ENCODE peak calls at places on chromosome 17, in six cellular contexts. R is K562, E is fibroblast of lung, U is SK-N-SH, N is pancreas, H is GM12878. D is an unnamed sample. For H3K9me3, the result is how much of the 10 kb centered on the place peaks cover.

GRCh38 chr17:50687200-50688066 is 20.3 kb downstream of the ANKRD40 start:
- DNase-seq in U (peak), H (no peak), R (no peak), E (peak), N (no peak), D (peak)

GRCh38 chr17:68355093-68355492 is 63.8 kb downstream of the ARSG start:
- DNase-seq in E (peak), U (no peak), R (no peak), H (no peak), N (no peak), D (no peak)

GRCh38 chr17:6070280-6070894 is at the start of gene WSCD1:
- DNase-seq in R (no peak), U (peak), N (no peak), E (no peak), H (no peak), D (peak)

GRCh38 chr17:70661342-70662222 is 492.2 kb downstream of the KCNJ2 start:
- DNase-seq in N (no peak), H (no peak), R (no peak), E (peak), U (no peak), D (no peak)

GRCh38 chr17:70074991-70075390 is at the start of gene KCNJ16:
- DNase-seq in H (no peak), N (peak), R (no peak), U (no peak), E (no peak), D (no peak)

GRCh38 chr17:20998571-20999043 is 44.2 kb downstream of the USP22 start:
- DNase-seq in U (no peak), E (no peak), H (no peak), R (no peak), N (no peak), D (no peak)

GRCh38 chr17:13727441-13728171 is 125.9 kb upstream of the HS3ST3A1 start:
- DNase-seq in N (no peak), U (no peak), E (peak), H (no peak), R (no peak), D (no peak)

GRCh38 chr17:36000730-36001108 is 634 bp downstream of the CCL15 start:
- DNase-seq in U (no peak), E (no peak), R (no peak), H (no peak), N (no peak), D (no peak)

GRCh38 chr17:78343433-78344201 is 16.3 kb downstream of the SOCS3 start:
- DNase-seq in U (no peak), N (no peak), H (no peak), R (no peak), E (no peak), D (no peak)

GRCh38 chr17:49582789-49583188 is 7.1 kb downstream of the NXPH3 start:
- DNase-seq in R (no peak), U (peak), E (no peak), N (no peak), H (no peak), D (no peak)

GRCh38 chr17:82124101-82124500 is 26.1 kb upstream of the FASN start:
- DNase-seq in E (no peak), N (no peak), H (no peak), U (no peak), R (no peak), D (no peak)

GRCh38 chr17:59617141-59617757 is 2.4 kb upstream of the CLTC start:
- DNase-seq in N (no peak), R (no peak), E (no peak), U (no peak), H (no peak), D (no peak)

GRCh38 chr17:12719948-12720347 is 54.3 kb downstream of the MYOCD start:
- DNase-seq in E (no peak), R (no peak), N (no peak), H (no peak), U (no peak), D (peak)

GRCh38 chr17:39769974-39770587 is 32.3 kb downstream of the GRB7 start:
- DNase-seq in R (no peak), E (no peak), U (no peak), N (no peak), H (peak), D (no peak)

GRCh38 chr17:6753006-6753445 is 2.8 kb upstream of the XAF1 start:
- DNase-seq in U (no peak), R (no peak), H (no peak), N (peak), E (peak), D (peak)

DNA sequence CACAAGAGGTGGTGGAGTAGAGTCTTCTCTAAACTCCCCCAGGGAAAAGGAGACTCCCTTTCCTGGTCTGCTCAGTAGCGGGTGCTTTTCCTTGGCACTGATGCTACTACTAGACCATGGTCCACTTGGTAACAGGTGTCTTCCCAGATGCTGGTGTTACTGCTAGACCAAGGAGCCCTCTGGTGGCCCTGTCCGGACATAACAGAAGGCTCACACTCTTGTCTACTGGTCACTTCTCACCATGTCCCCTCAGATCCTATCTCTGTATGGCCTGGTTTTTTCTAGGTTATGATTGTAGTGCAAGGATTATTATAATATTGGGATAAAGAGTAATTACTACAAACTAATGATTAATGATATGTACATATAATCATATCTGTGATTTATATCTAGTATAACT is 49.7 kb upstream of the ARL4D start:
- DNase-seq in R (no peak), E (no peak), N (no peak), H (no peak), U (no peak), D (no peak)
- H3K9me3 ChIP-seq in R (under half), E (under half), N (under half), H (under half), U (under half), D (under half)

DNA sequence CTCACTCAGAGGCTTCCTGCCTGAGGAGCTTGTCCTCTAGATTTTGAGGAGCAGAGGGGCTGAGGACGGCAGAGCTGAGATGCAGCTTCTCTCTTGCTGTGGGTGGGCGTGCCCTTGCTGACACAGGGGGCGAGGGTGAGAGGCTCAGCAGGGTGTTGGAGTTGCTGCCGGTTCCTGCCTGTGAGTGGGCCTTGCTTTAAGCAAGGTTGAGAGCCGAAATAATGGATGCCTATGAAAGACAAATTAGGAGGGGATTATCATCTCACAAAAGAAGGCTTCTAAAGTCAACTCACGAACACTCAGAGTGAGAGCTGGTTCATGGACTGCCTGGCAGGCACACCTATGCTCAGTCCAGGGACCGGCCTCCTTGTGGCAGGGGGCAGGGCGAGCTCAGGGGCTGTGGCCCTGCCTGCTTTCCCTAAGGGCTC is 215.6 kb downstream of the MSI2 start:
- DNase-seq in R (no peak), E (no peak), H (no peak), N (no peak), U (no peak), D (no peak)
- TF ChIP-seq CTCF in R (no peak), E (no peak), H (no peak), N (no peak), U (no peak), D (no peak)

GRCh38 chr17:64291268-64291851 is 28.3 kb upstream of the TEX2 start:
- DNase-seq in N (no peak), R (peak), U (no peak), E (no peak), H (no peak), D (peak)

GRCh38 chr17:64295146-64295545 is 32.1 kb upstream of the TEX2 start:
- DNase-seq in E (no peak), R (no peak), U (no peak), N (no peak), H (no peak), D (no peak)

DNA sequence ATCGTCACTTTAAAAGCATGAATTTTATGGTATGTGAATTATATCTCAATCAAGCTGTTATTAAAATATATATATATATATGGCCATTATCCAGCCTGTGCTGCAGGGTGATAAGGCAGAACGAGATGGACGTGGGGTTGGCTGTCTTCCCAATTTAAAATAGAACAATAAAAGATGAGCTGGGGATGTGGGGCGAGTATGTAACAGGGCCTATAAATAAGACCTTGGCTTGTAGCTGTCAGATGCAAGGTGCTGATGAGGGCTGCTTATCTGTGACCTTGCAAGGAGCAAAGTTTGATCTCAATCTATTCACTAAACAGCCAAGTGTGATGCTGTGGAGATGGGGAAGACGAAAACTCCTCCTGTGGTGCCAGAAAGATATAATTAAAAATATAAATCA is 26.6 kb upstream of the TEX2 start:
- DNase-seq in E (no peak), H (no peak), R (no peak), N (no peak), U (no peak), D (no peak)
- H3K4me3 ChIP-seq in E (no peak), H (no peak), R (no peak), N (no peak), U (no peak), D (no peak)

GRCh38 chr17:74139120-74139519 is 64.4 kb upstream of the RPL38 start:
- DNase-seq in E (no peak), H (no peak), U (no peak), N (no peak), R (no peak), D (no peak)
- H3K9me3 ChIP-seq in E (under half), H (under half), U (under half), N (under half), R (under half), D (under half)

GRCh38 chr17:66310528-66311148 is 8.2 kb downstream of the PRKCA start:
- DNase-seq in E (no peak), N (no peak), U (no peak), R (peak), H (no peak), D (no peak)
- TF ChIP-seq CTCF in E (peak), N (no peak), U (peak), R (peak), H (no peak), D (no peak)

GRCh38 chr17:76081295-76082210 is 2.6 kb downstream of the ZACN start:
- DNase-seq in U (peak), H (no peak), R (no peak), E (no peak), N (no peak), D (no peak)

GRCh38 chr17:76080934-76081287 is 1.9 kb downstream of the ZACN start:
- DNase-seq in H (no peak), N (no peak), E (no peak), R (no peak), U (peak), D (no peak)

GRCh38 chr17:76078859-76079576 is at the start of gene ZACN:
- DNase-seq in H (no peak), E (no peak), R (no peak), N (no peak), U (peak), D (no peak)

GRCh38 chr17:76079577-76080206 is 710 bp downstream of the ZACN start:
- DNase-seq in E (no peak), N (no peak), H (no peak), U (peak), R (no peak), D (no peak)

DNA sequence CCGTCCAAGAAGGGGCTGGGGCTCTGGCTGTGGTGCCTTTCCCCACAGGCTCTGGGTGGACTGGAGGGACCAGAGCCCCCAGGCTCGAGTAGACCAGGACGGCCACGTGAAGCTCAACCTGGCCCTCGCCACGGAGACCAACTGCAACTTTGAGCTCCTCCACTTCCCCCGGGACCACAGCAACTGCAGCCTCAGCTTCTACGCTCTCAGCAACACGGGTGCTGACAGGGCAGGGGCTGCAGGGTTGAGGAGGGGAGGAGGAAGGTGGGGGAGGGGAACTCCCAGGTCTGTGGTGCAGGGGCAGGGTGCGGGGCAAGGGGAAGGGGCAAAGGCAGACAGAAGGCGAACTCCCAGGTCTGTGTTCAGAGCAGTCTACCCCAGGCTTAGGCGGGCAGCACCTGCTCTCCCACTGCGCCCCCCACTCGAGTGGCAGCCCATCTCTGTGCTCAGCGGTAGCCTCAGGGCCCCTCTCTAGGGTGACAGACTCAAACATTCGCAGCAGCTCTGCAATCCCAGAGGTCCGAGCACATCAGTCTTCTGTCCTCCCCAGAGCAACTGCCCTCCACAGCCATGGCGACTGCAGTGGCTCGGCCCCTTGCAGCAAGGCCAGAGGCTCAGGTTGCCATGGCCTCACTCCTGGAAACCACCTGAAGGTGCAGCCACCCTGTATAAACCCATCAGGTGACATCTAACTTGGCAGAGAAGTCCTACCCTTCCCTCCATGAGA is 1.4 kb downstream of the ZACN start:
- DNase-seq in E (no peak), U (peak), H (no peak), R (no peak), N (no peak), D (no peak)
- H3K4me3 ChIP-seq in E (no peak), U (no peak), H (no peak), R (no peak), N (no peak), D (no peak)

D was measured in testis.